ENCODE peak calls at places on chromosomes 6 and 20, in nine cellular contexts. Q is type B pancreatic cell, A is AG04450, X is choroid plexus epithelial cell, G is endothelial cell, D is neural crest cell, B is cardiac fibroblast, T is mesothelial cell of epicardium, N is astrocyte of the spinal cord. L is an unnamed sample.

GRCh38 chr6:165308926-165309731 is at the start of gene C6orf118:
- DNase-seq in N (peak; percentile 83), Q (peak; percentile 81), X (peak; percentile 92), G (peak; percentile 84), B (peak; percentile 84), A (no peak), T (peak; percentile 55), D (peak; percentile 72), L (no peak)

GRCh38 chr20:62500237-62500864 is 24.6 kb upstream of the GATA5 start:
- DNase-seq in N (peak; percentile 18), T (peak; percentile 70), B (peak; percentile 54), D (peak; percentile 91), A (no peak), Q (no peak), X (peak; percentile 59), G (peak; percentile 89), L (no peak)

GRCh38 chr20:4136967-4137334 is 121.6 kb upstream of the RNF24 start:
- DNase-seq in G (no peak), T (no peak), B (no peak), A (no peak), X (no peak), N (no peak), D (no peak), Q (no peak), L (no peak)

GRCh38 chr20:25088267-25088666 is 6.3 kb upstream of the VSX1 start:
- DNase-seq in A (no peak), T (no peak), D (no peak), G (no peak), Q (no peak), N (no peak), X (no peak), B (no peak), L (no peak)

GRCh38 chr20:10864076-10864672 is 190.4 kb upstream of the JAG1 start:
- DNase-seq in Q (no peak), A (no peak), G (no peak), N (no peak), B (no peak), D (no peak), T (no peak), X (peak; percentile 23), L (no peak)

GRCh38 chr20:23257106-23257761 is 93.4 kb upstream of the NXT1 start:
- DNase-seq in T (no peak), Q (no peak), X (peak; percentile 53), N (peak; percentile 40), D (no peak), A (no peak), G (no peak), B (peak; percentile 39), L (peak; percentile 69)

GRCh38 chr20:3307695-3308094 is 68.7 kb upstream of the SLC4A11 start:
- DNase-seq in Q (no peak), B (no peak), G (no peak), X (no peak), D (no peak), A (no peak), N (no peak), T (no peak), L (no peak)

GRCh38 chr6:18209539-18210197 is 54.4 kb downstream of the KDM1B start:
- DNase-seq in D (no peak), A (no peak), N (no peak), Q (no peak), G (no peak), X (peak; percentile 15), B (no peak), T (no peak), L (no peak)

GRCh38 chr6:152750694-152751093 is at the start of gene VIP:
- DNase-seq in N (peak; percentile 46), X (peak; percentile 66), B (peak; percentile 68), D (peak; percentile 9), T (no peak), A (no peak), Q (no peak), G (peak; percentile 61), L (no peak)

GRCh38 chr6:11607381-11607780 is 69.8 kb downstream of the TMEM170B start:
- DNase-seq in A (no peak), G (no peak), Q (no peak), N (no peak), X (no peak), T (no peak), B (no peak), D (no peak), L (no peak)

GRCh38 chr20:22471156-22471836 is 113.1 kb downstream of the FOXA2 start:
- DNase-seq in N (no peak), D (no peak), T (no peak), Q (no peak), G (no peak), A (no peak), X (no peak), B (no peak), L (no peak)

GRCh38 chr6:152635949-152636674 is 1.1 kb downstream of the SYNE1 start:
- DNase-seq in T (no peak), G (no peak), D (no peak), B (peak; percentile 53), N (peak; percentile 24), X (peak; percentile 46), Q (no peak), A (no peak), L (no peak)

GRCh38 chr20:24981282-24981681 is 11.3 kb downstream of the APMAP start:
- DNase-seq in G (no peak), B (no peak), N (no peak), Q (peak; percentile 29), D (no peak), X (no peak), A (no peak), T (no peak), L (no peak)

GRCh38 chr20:49846206-49846807 is 33.7 kb downstream of the SLC9A8 start:
- DNase-seq in B (peak; percentile 73), A (no peak), D (peak; percentile 53), G (peak; percentile 54), N (peak; percentile 60), Q (no peak), T (no peak), X (peak; percentile 79), L (no peak)

DNA sequence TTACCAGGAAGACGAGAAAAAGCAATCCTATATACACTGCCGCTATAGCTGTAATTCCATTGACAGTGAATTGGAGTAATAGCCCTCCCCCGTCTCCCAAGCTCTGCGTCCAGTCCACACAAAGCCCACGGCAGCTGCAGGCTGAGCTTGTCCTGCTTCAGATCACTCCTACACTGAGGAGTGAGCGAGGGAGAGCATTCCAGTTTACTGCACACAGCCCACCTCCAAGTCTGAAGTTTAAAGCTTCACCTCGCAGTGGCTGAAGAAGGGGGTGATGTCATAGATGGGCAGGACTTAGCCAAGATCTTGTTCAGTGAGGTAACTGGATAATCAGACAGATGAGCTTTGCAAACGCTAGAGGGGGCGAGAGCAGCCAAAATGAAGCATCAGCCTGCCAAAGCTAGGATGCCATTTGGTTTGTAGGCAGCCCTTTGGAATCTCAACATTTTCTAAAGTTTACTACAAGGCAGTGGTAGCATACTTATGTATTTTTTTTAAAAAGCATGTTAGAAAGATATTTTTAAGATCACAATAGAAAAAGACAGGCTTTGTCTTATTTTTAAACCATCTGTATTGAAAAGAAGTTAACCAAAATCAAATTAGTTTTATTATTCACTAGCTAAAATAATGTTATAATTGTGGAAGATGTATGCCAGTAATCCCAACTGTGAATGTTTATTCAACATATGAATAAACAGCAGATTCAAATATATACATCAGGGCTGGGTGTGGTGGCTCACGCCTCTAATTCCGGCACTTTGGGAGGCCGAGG is at the start of gene FLRT3:
- DNase-seq in B (peak; percentile 86), Q (peak; percentile 83), D (peak; percentile 71), N (peak; percentile 97), A (peak; percentile 96), X (peak; percentile 98), T (peak; percentile 54), G (peak; percentile 76), L (peak; percentile 86)
- TF ChIP-seq CTCF in B (peak; percentile 69), Q (peak; percentile 91), D (peak; percentile 93), N (peak; percentile 85), A (peak; percentile 87), X (peak; percentile 93), T (peak; percentile 65), G (peak; percentile 50), L (peak; percentile 84)

GRCh38 chr6:90811596-90812226 is 224.8 kb upstream of the MAP3K7 start:
- DNase-seq in X (no peak), G (no peak), N (no peak), A (no peak), D (no peak), B (no peak), T (no peak), Q (no peak), L (no peak)
- TF ChIP-seq CTCF in X (no peak), G (no peak), N (no peak), A (no peak), D (no peak), B (no peak), T (no peak), Q (no peak), L (no peak)

DNA sequence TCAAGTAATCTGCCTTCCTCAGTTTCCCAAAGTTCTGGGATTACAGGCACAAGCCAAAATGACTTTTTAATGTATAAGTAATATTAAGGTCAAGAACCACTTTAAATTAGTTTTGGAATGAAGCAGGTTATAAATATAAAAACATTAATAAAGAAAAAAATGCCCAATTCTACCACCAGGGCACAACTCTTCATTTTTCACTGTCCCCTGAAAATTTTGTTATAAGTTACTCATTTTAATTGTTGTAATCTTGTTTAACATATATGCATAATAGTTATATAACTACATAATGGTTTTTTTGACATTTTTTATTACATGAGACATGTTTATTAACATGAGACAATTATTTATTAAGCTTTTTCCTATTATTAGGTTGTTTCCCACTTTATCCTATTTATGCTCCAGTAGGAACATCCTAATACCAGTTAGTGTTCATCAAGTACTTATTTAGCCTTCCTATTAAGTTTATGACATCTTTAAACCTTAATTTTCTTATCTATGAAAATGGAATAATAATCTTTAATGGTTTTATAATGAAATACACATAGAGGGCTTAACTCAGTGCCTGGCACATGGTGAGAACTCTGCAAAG is 182.1 kb upstream of the SCGN start:
- DNase-seq in B (no peak), G (no peak), A (no peak), D (no peak), T (no peak), N (no peak), X (no peak), Q (no peak), L (no peak)
- TF ChIP-seq CTCF in B (peak; percentile 37), G (peak; percentile 89), A (peak; percentile 24), D (peak; percentile 55), T (peak; percentile 80), N (peak; percentile 18), X (no peak), Q (peak; percentile 71), L (peak; percentile 18)

DNA sequence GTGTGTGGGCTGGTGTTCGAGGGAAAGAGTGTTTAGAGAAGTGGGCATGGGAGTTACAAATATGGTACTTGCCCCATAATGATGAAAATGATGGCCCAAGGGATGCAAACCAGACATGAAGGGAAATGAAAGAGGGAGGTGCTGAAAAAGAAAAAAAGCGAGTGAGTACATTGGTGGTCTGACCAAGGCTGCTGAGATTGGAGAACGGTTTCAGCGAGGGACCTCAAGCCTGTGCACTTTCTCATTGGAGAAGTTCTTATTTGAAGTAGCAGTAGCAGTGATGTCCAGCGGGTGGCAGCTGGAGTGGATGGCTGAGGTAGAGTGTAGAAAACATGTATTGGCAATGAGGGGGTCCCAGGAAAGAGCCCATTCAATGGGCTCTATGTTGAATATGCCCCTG is 54.8 kb downstream of the TNFAIP3 start:
- DNase-seq in A (no peak), X (peak; percentile 27), D (no peak), B (no peak), G (no peak), Q (no peak), T (no peak), N (no peak), L (no peak)
- TF ChIP-seq CTCF in A (peak; percentile 24), X (peak; percentile 45), D (no peak), B (peak; percentile 11), G (no peak), Q (peak; percentile 35), T (no peak), N (peak; percentile 26), L (no peak)

L was measured in osteocyte.